ENCODE peak calls at places on chromosomes 11 and 22, in five cellular contexts. F, Z, L, O and B are unnamed samples.

GRCh38 chr22:17910561-17911311 is 113.6 kb downstream of the MICAL3 start:
- DNase-seq in L (peak), O (peak), Z (peak), F (no peak), B (peak)

GRCh38 chr11:19220903-19221682 is 19.3 kb upstream of the CSRP3 start:
- DNase-seq in Z (no peak), L (no peak), F (peak), O (peak), B (no peak)

GRCh38 chr11:113048820-113049555 is 87.8 kb downstream of the NCAM1 start:
- DNase-seq in F (no peak), L (no peak), Z (peak), O (peak), B (no peak)

GRCh38 chr11:102421262-102421661 is 31.3 kb downstream of the TMEM123 start:
- DNase-seq in Z (no peak), F (no peak), L (no peak), O (no peak), B (no peak)

GRCh38 chr11:134049303-134049702 is 19.6 kb upstream of the JAM3 start:
- DNase-seq in O (no peak), L (no peak), Z (no peak), F (peak), B (no peak)

GRCh38 chr11:134480129-134480652 is 68.1 kb upstream of the B3GAT1 start:
- DNase-seq in O (no peak), L (no peak), Z (no peak), F (no peak), B (no peak)

GRCh38 chr22:49269371-49269770 is 558.3 kb downstream of the BRD1 start:
- DNase-seq in O (no peak), Z (no peak), F (no peak), L (no peak), B (no peak)

GRCh38 chr11:75784506-75784905 is 15.9 kb downstream of the DGAT2 start:
- DNase-seq in F (no peak), Z (no peak), L (no peak), O (no peak), B (no peak)

GRCh38 chr11:125171974-125172373 is 7.4 kb downstream of the PKNOX2 start:
- DNase-seq in F (no peak), O (no peak), L (no peak), Z (no peak), B (no peak)

GRCh38 chr11:18773104-18773503 is 18.5 kb downstream of the PTPN5 start:
- DNase-seq in Z (no peak), L (no peak), O (no peak), F (no peak), B (no peak)

GRCh38 chr11:64067257-64067993 is 31.7 kb downstream of the FLRT1 start:
- DNase-seq in L (no peak), Z (no peak), O (no peak), F (no peak), B (no peak)

GRCh38 chr22:23313791-23314567 is 133.7 kb downstream of the BCR start:
- DNase-seq in L (no peak), F (no peak), Z (no peak), O (no peak), B (no peak)

GRCh38 chr22:19478466-19479357 is at the start of gene UFD1:
- DNase-seq in Z (peak), F (peak), O (peak), L (peak), B (peak)

GRCh38 chr22:47188337-47189055 is 426.0 kb downstream of the TBC1D22A start:
- DNase-seq in Z (no peak), L (no peak), F (no peak), O (no peak), B (no peak)

GRCh38 chr22:31532060-31532459 is 35.7 kb downstream of the SFI1 start:
- DNase-seq in Z (no peak), F (no peak), O (no peak), L (no peak), B (peak)

GRCh38 chr11:47467372-47467771 is 18.4 kb upstream of the RAPSN start:
- DNase-seq in L (no peak), O (no peak), Z (no peak), F (peak), B (no peak)

GRCh38 chr11:117071344-117071787 is 26.9 kb downstream of the SIK3 start:
- DNase-seq in L (peak), Z (no peak), F (peak), O (peak), B (peak)

GRCh38 chr11:2085251-2086066 is 53.7 kb downstream of the IGF2 start:
- DNase-seq in L (no peak), Z (no peak), F (peak), O (no peak), B (no peak)

GRCh38 chr11:2071748-2072385 is 67.3 kb downstream of the IGF2 start:
- DNase-seq in F (peak), Z (no peak), O (peak), L (no peak), B (peak)

GRCh38 chr11:71562120-71562519 is 3.2 kb upstream of the KRTAP5-10 start:
- DNase-seq in F (no peak), L (no peak), Z (no peak), O (no peak), B (no peak)

GRCh38 chr11:19201737-19202605 is at the start of gene CSRP3:
- DNase-seq in O (no peak), F (no peak), Z (no peak), L (no peak), B (no peak)

GRCh38 chr11:121688860-121689614 is 236.3 kb upstream of the SORL1-AS1 start:
- DNase-seq in O (no peak), Z (no peak), L (no peak), F (no peak), B (no peak)

GRCh38 chr11:6646040-6646439 is 9.6 kb downstream of the DCHS1 start:
- DNase-seq in Z (no peak), F (no peak), L (peak), O (peak), B (peak)

GRCh38 chr22:22929381-22930221 is 42.0 kb downstream of the IGLL5 start:
- DNase-seq in L (no peak), F (no peak), Z (no peak), O (no peak), B (no peak)

GRCh38 chr11:116838321-116839084 is 1.1 kb upstream of the APOA1 start:
- DNase-seq in F (no peak), O (no peak), Z (no peak), L (no peak), B (no peak)

GRCh38 chr11:114134870-114135269 is 75.4 kb downstream of the ZBTB16 start:
- DNase-seq in L (peak), Z (no peak), F (no peak), O (peak), B (peak)

GRCh38 chr22:19689408-19689807 is 24.9 kb upstream of the SEPTIN5 start:
- DNase-seq in F (no peak), Z (no peak), L (no peak), O (no peak), B (no peak)

GRCh38 chr22:35576671-35577070 is 36.0 kb downstream of the RASD2 start:
- DNase-seq in F (no peak), O (no peak), L (no peak), Z (no peak), B (no peak)

GRCh38 chr11:35664977-35665441 is 2.4 kb downstream of the TRIM44 start:
- DNase-seq in L (no peak), Z (no peak), O (no peak), F (no peak), B (no peak)

GRCh38 chr11:118918128-118918685 is 7.5 kb downstream of the BCL9L start:
- DNase-seq in L (peak), F (peak), O (peak), Z (no peak), B (peak)

GRCh38 chr22:33539202-33539901 is 380.9 kb downstream of the LARGE1 start:
- DNase-seq in O (no peak), F (no peak), Z (no peak), L (no peak), B (no peak)

GRCh38 chr11:101327908-101328307 is 198.3 kb upstream of the PGR start:
- DNase-seq in Z (no peak), F (no peak), L (no peak), O (peak), B (peak)

GRCh38 chr11:37817727-37818270 is 1219.8 kb upstream of the RAG2 start:
- DNase-seq in Z (no peak), F (no peak), O (no peak), L (no peak), B (no peak)

GRCh38 chr22:17733484-17733883 is 40.8 kb downstream of the BID start:
- DNase-seq in L (no peak), O (no peak), F (no peak), Z (no peak), B (no peak)

GRCh38 chr11:78651923-78652602 is 77.4 kb upstream of the NARS2 start:
- DNase-seq in O (no peak), L (no peak), F (no peak), Z (no peak), B (no peak)

GRCh38 chr11:20159680-20160381 is 444 bp downstream of the DBX1 start:
- DNase-seq in L (no peak), O (no peak), Z (no peak), F (no peak), B (no peak)

GRCh38 chr11:57392421-57393105 is 2.1 kb upstream of the PRG2 start:
- DNase-seq in L (no peak), F (no peak), Z (no peak), O (no peak), B (no peak)

DNA sequence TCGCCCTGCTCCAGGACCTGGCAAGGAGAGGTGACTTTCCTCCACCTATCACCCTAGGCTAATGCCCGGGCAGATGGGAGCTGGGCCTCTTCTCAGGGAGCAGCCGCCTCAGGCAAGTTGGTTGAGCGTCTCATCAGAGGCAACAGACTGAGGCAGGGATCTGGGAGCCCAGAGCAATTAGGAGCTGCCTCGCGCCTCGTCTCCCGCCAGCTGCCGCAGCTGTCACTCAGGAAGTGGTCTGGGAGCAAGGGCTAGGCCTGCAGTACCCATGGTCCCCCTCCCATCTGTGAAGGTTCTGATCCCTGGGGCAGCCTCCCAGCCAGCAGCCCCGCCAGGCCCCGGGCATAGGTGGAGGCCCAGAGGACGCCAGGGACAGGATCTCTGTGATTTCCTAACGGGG is 4.6 kb upstream of the CABP7 start:
- DNase-seq in L (no peak), O (no peak), Z (no peak), F (no peak), B (no peak)
- TF ChIP-seq CTCF in L (no peak), O (no peak), Z (no peak), F (no peak), B (no peak)

DNA sequence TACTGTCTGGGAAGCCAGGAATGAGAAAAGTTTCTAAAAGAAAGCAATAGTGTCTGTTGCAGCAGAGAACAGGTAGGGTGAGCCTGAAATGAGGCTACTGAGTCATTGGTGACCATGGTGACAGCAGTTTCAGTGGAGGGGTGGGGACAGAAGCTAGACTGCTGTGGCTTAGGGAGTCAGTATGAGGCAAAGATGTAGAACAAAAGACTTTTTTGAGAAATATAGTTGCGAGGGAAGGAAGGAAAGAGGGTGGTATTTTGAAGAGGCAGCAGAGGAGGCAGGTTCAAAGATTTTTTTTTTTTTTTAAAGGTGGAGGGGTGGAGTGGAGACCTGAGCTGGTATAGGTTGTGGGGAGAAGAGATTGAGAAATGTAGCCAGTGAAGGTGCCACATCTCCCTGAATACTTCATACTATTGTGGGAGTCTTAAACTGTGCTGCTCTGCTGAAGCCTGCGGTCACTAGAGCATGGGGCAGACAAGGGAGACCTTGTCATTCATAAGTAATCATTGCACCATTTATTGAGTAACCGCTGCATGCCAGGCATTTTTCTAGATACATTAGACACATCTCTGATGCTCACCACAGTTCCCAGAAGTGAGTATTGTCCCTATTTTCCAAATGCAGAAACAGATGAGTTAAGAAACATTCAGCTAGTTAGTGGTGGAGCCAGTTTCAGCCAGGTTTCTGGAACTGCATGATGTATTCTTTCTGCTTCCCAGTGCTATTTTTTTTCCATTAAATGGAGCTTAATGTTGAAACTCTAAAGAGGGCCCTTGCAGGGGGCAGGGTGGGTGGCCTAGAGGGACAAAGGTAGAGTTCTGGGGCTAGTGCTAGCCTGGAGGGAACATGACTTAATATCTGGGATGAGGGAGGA is 49.9 kb downstream of the STIM1 start:
- DNase-seq in F (peak), Z (peak), L (peak), O (peak), B (peak)
- TF ChIP-seq CTCF in F (no peak), Z (no peak), L (no peak), O (no peak), B (no peak)

DNA sequence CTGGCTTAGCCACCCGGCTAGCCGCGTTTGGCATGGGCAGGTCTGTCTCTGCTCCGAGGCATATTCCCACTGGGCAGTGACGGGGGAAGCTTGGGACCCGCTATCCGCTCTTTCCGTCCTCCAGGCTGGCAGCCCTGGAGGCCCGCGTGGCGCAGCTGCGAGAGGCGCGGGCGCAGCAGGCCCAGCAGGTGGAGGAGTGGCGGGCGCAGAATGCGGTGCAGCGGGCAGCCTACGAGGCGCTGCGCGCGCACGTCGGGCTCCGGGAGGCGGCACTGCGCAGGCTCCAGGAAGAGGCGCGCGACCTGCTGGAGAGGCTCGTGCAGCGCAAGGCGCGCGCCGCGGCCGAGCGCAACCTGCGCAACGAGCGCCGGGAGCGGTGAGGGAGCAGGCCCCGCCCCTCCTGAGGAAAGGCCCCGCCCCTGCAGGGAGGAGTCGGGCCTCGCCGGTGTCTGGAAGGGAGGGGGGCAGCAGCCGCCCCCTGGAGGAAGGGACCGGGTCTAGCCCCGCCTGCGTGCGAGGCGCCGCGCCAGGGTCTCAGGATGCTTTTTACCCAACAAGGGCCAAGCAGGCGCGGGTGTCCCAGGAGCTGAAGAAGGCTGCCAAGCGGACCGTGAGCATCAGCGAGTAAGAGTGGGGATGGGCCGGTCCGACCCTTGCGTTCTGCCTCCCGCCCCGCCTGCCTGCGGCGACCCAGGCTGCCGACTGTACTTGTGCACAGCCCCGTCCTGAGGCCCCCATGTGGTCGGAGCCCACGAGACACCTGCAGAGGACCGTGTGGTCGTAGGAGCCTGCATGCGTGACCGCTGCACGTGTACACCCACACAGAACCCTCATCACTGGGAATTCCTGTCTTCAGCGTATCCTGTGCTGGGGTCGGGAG is 7.9 kb downstream of the ATG16L2 start:
- DNase-seq in F (peak), L (peak), Z (no peak), O (peak), B (peak)
- TF ChIP-seq CTCF in F (no peak), L (peak), Z (peak), O (no peak), B (peak)

GRCh38 chr11:94928146-94928995 is 45.0 kb downstream of the CWC15 start:
- DNase-seq in Z (no peak), O (no peak), F (no peak), L (no peak), B (no peak)

GRCh38 chr11:94925422-94926270 is 47.7 kb downstream of the CWC15 start:
- DNase-seq in F (no peak), L (no peak), Z (no peak), O (no peak), B (peak)

GRCh38 chr11:94924074-94925031 is 49.0 kb downstream of the CWC15 start:
- DNase-seq in L (no peak), Z (no peak), F (no peak), O (peak), B (peak)

GRCh38 chr11:94926271-94926625 is 47.1 kb downstream of the CWC15 start:
- DNase-seq in O (no peak), F (no peak), Z (no peak), L (no peak), B (no peak)

DNA sequence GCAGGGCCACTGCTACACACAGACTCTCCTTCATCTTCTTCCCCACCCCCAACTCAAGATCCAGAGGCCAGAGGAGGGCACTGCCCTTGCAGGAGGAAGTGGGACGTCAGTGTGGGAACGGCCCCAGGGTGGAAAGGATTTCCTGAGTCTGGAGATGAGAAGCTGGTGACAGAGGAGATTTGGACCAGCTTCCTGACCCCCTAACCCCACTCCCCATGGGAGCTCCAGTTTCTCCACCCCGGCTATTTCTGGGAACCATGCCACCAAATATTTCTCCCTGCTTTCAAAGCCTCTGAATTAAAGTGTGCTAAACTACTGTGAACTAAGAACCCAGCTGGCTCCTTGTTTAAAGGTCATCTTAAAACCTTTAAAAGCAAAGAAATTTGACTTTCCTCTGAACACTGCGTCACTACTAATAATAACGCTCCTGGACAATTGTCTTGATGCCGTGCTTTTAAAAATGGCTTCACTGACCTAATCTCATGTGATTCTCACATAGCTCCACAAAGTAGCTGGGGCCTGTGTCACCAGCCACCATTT is 46.6 kb downstream of the CWC15 start:
- DNase-seq in Z (no peak), L (peak), O (peak), F (peak), B (peak)
- TF ChIP-seq CTCF in Z (no peak), L (peak), O (no peak), F (no peak), B (no peak)

DNA sequence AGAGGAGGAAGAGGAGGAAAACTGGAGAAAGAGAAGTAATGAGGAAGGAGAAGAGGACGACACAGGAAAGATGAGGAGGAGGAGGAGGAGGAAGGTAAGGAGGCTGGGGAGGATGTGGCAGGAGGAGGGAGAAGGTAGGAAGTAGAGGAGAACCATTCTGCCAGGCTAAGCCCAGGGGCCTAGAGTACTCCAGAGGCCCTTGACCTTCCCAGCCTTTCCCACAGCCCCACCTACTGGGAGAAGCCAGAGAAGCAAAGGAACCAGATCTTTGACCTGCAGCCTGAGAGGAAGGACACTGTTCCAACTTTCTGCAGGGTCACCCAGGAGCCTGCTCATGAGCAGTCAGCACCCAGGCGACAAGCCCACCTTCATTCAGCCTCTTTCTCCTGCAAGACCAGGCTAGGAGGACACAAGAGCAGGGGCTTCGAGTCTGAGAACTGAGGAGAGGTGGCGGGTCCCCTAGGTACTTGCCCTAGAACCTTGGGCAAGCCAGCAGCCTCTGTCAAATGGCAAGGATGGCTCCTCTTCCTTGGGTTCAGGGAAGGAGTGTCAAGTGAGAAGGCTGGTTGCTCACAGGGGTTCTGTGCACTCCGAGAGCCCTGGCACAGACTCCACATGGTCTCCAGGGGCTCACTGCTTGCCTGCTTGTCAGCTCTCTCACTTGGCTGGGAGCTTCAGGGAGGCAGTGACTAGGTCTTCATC is 27.9 kb upstream of the OAF start:
- DNase-seq in L (no peak), Z (no peak), O (no peak), F (peak), B (no peak)
- TF ChIP-seq CTCF in L (peak), Z (peak), O (peak), F (peak), B (peak)